ENCODE peak calls at places on chromosomes 4 and X, in eight cellular contexts. W is HepG2, Y is body of pancreas, X is GM12892, K is H54, M is lower leg skin, I is A549, P is tibial nerve. G is an unnamed sample.

GRCh38 chrX:68989865-68990606 is 161.2 kb downstream of the EFNB1 start:
- DNase-seq in W (no peak), Y (peak; percentile 58), X (no peak), K (no peak), M (no peak), I (no peak), P (no peak), G (no peak)

GRCh38 chrX:64321507-64321906 is 73.7 kb downstream of the MTMR8 start:
- DNase-seq in W (no peak), Y (no peak), X (no peak), K (no peak), M (no peak), I (no peak), P (no peak), G (no peak)

GRCh38 chr4:144399927-144400326 is 246.0 kb upstream of the HHIP start:
- DNase-seq in W (no peak), Y (no peak), X (no peak), K (peak; percentile 15), M (no peak), I (peak; percentile 28), P (peak; percentile 8), G (no peak)

GRCh38 chrX:115892787-115893671 is 277.5 kb upstream of the AGTR2 start:
- DNase-seq in W (peak; percentile 73), Y (no peak), X (no peak), K (peak; percentile 86), M (peak; percentile 82), I (no peak), P (no peak), G (no peak)

GRCh38 chrX:36480441-36480990 is 527.6 kb upstream of the FAM47C start:
- DNase-seq in W (no peak), Y (no peak), X (no peak), K (no peak), M (no peak), I (no peak), P (no peak), G (no peak)

GRCh38 chrX:101787934-101788333 is 128.3 kb upstream of the ARMCX2 start:
- DNase-seq in W (no peak), Y (no peak), X (no peak), K (no peak), M (no peak), I (no peak), P (no peak), G (peak; percentile 0)

GRCh38 chrX:71671043-71671829 is 3.9 kb downstream of the LOC101059915 start:
- DNase-seq in W (no peak), Y (no peak), X (no peak), K (no peak), M (no peak), I (no peak), P (no peak), G (no peak)

GRCh38 chr4:27947320-27947719 is 1086.7 kb downstream of the STIM2 start:
- DNase-seq in W (no peak), Y (no peak), X (no peak), K (no peak), M (no peak), I (no peak), P (no peak), G (no peak)

GRCh38 chr4:28490669-28491068 is 1630.0 kb downstream of the STIM2 start:
- DNase-seq in W (no peak), Y (no peak), X (no peak), K (no peak), M (no peak), I (no peak), P (no peak), G (no peak)

GRCh38 chr4:9765091-9765490 is 16.3 kb upstream of the DRD5 start:
- DNase-seq in W (peak; percentile 15), Y (peak; percentile 13), X (no peak), K (no peak), M (peak; percentile 74), I (no peak), P (no peak), G (peak; percentile 10)

GRCh38 chr4:16198271-16198670 is 28.0 kb downstream of the TAPT1 start:
- DNase-seq in W (no peak), Y (no peak), X (no peak), K (no peak), M (no peak), I (no peak), P (no peak), G (no peak)

GRCh38 chr4:40515037-40515397 is 114.6 kb downstream of the RBM47 start:
- DNase-seq in W (no peak), Y (peak; percentile 25), X (no peak), K (no peak), M (no peak), I (no peak), P (no peak), G (no peak)

GRCh38 chr4:40516651-40517050 is 113.0 kb downstream of the RBM47 start:
- DNase-seq in W (no peak), Y (no peak), X (no peak), K (no peak), M (no peak), I (no peak), P (no peak), G (no peak)

GRCh38 chr4:40514409-40515025 is 115.1 kb downstream of the RBM47 start:
- DNase-seq in W (peak; percentile 51), Y (peak; percentile 80), X (no peak), K (no peak), M (no peak), I (no peak), P (no peak), G (no peak)

GRCh38 chr4:40511017-40511614 is 118.5 kb downstream of the RBM47 start:
- DNase-seq in W (no peak), Y (peak; percentile 87), X (no peak), K (no peak), M (no peak), I (no peak), P (no peak), G (no peak)

GRCh38 chr4:40515398-40516293 is 114.0 kb downstream of the RBM47 start:
- DNase-seq in W (peak; percentile 64), Y (peak; percentile 41), X (peak; percentile 50), K (peak; percentile 53), M (no peak), I (peak; percentile 31), P (no peak), G (peak; percentile 83)
- TF ChIP-seq POLR2A in W (no peak), Y (no peak), X (no peak), K (no peak), M (no peak), I (no peak), P (no peak), G (no peak)

GRCh38 chr4:187019896-187020295 is 296.2 kb upstream of the FAT1 start:
- DNase-seq in W (no peak), Y (no peak), X (no peak), K (no peak), M (no peak), I (no peak), P (no peak), G (no peak)

GRCh38 chr4:187021436-187022205 is 298.0 kb upstream of the FAT1 start:
- DNase-seq in W (no peak), Y (no peak), X (no peak), K (no peak), M (no peak), I (no peak), P (no peak), G (no peak)

GRCh38 chr4:187017156-187017555 is 293.5 kb upstream of the FAT1 start:
- DNase-seq in W (no peak), Y (no peak), X (no peak), K (no peak), M (no peak), I (no peak), P (no peak), G (no peak)

GRCh38 chr4:187020681-187021080 is 297.0 kb upstream of the FAT1 start:
- DNase-seq in W (no peak), Y (no peak), X (no peak), K (no peak), M (no peak), I (no peak), P (no peak), G (no peak)

DNA sequence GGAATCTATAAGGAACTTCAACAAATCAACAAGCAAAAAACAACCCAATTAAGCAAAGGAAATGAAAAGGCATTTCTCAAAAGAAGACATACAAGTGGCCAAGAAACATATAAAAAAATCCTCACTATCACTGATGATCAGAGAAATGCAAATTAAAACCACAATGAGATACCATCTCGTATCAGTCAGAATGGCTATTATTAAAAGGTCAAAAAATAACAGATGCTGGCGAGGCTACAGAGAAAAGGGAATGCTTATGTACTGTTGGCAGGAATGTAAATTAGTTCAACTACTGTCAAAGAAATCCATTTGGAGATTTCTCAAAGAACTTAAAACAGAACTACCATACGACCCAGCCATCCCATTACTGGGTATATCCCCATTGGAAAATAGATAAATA is 292.4 kb upstream of the FAT1 start:
- DNase-seq in W (no peak), Y (no peak), X (no peak), K (no peak), M (no peak), I (no peak), P (no peak), G (no peak)
- TF ChIP-seq POLR2A in W (no peak), Y (no peak), X (no peak), K (no peak), M (no peak), I (no peak), P (no peak), G (no peak)

DNA sequence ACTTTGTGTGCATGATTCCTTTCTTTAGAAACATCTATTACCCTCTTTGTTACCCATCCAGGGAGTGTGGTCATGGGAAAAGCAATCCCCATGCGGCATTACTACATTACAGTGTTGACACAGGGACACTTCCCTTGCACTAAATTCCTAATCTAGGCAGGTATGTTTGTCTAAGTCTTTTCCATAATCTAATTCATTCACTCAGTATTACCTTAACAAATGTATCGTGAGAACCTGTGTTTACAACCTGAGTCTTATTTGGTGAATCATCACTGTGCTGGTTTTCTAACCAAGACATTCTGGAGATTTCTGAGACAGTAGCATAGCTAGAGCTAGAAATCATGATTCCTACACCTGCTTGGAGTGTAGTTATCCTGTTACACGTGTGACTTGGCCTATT is 326.8 kb downstream of the BMPR1B start:
- DNase-seq in W (no peak), Y (no peak), X (no peak), K (no peak), M (no peak), I (no peak), P (no peak), G (no peak)
- TF ChIP-seq POLR2A in W (no peak), Y (no peak), X (no peak), K (no peak), M (no peak), I (no peak), P (no peak), G (no peak)

GRCh38 chr4:40057540-40058091 is 966 bp downstream of the N4BP2 start:
- DNase-seq in W (peak; percentile 97), Y (peak; percentile 94), X (peak; percentile 68), K (peak; percentile 55), M (peak; percentile 92), I (peak; percentile 95), P (peak; percentile 76), G (peak; percentile 94)

GRCh38 chr4:40055873-40056721 is 553 bp upstream of the N4BP2 start:
- DNase-seq in W (peak; percentile 30), Y (peak; percentile 76), X (peak; percentile 47), K (peak; percentile 49), M (peak; percentile 92), I (peak; percentile 44), P (peak; percentile 51), G (peak; percentile 88)

GRCh38 chr4:40055379-40055872 is 1.2 kb upstream of the N4BP2 start:
- DNase-seq in W (peak; percentile 5), Y (no peak), X (no peak), K (no peak), M (no peak), I (no peak), P (no peak), G (no peak)

GRCh38 chr4:40058121-40058520 is 1.5 kb downstream of the N4BP2 start:
- DNase-seq in W (no peak), Y (no peak), X (no peak), K (no peak), M (no peak), I (no peak), P (no peak), G (peak; percentile 53)

GRCh38 chr4:40056722-40057539 is at the start of gene N4BP2:
- DNase-seq in W (peak; percentile 84), Y (peak; percentile 91), X (peak; percentile 65), K (peak; percentile 42), M (peak; percentile 96), I (peak; percentile 59), P (peak; percentile 52), G (peak; percentile 93)
- TF ChIP-seq POLR2A in W (peak; percentile 64), Y (peak; percentile 95), X (peak; percentile 49), K (peak; percentile 46), M (peak; percentile 64), I (peak; percentile 46), P (peak; percentile 84), G (peak; percentile 83)